ENCODE peak calls at places on chromosome 1, in nine cellular contexts. O is T-helper 17 cell; U is LoVo; S is ELF-1; K is left colon; R is EH; G is mucosa of gallbladder; T is cerebellar cortex; W is activated T-helper 9 cell treated with anti-CD3 and anti-CD28 coated beads, Interleukin-2, amount 50 U/mL, for 16 hours. I is an unnamed sample.

GRCh38 chr1:2236695-2237677 is 8.9 kb downstream of the SKI start:
- DNase-seq in O (peak; percentile 65), U (no peak), S (no peak), K (no peak), R (no peak), G (no peak), T (no peak), W (no peak), I (no peak)

GRCh38 chr1:68384872-68385390 is 64.8 kb downstream of the RPE65 start:
- DNase-seq in O (no peak), U (peak; percentile 78), S (no peak), K (no peak), R (peak; percentile 91), G (peak; percentile 57), T (no peak), W (no peak), I (peak; percentile 86)

GRCh38 chr1:233172201-233172600 is 123.3 kb downstream of the PCNX2 start:
- DNase-seq in O (no peak), U (peak; percentile 35), S (no peak), K (no peak), R (peak; percentile 46), G (no peak), T (peak; percentile 1), W (no peak), I (peak; percentile 61)

GRCh38 chr1:25080294-25081209 is 150.5 kb upstream of the RUNX3 start:
- DNase-seq in O (no peak), U (no peak), S (no peak), K (no peak), R (peak; percentile 39), G (no peak), T (no peak), W (no peak), I (no peak)

GRCh38 chr1:203338335-203339036 is 12.4 kb downstream of the FMOD start:
- DNase-seq in O (peak; percentile 43), U (peak; percentile 54), S (peak; percentile 85), K (peak; percentile 62), R (peak; percentile 67), G (peak; percentile 73), T (peak; percentile 84), W (peak; percentile 42), I (peak; percentile 67)

GRCh38 chr1:170461362-170461761 is 70.6 kb upstream of the GORAB start:
- DNase-seq in O (no peak), U (no peak), S (no peak), K (no peak), R (peak; percentile 95), G (no peak), T (no peak), W (no peak), I (peak; percentile 54)

GRCh38 chr1:99850458-99850974 is 355 bp downstream of the AGL start:
- DNase-seq in O (no peak), U (peak; percentile 1), S (no peak), K (no peak), R (peak; percentile 11), G (no peak), T (peak; percentile 61), W (no peak), I (peak; percentile 10)

GRCh38 chr1:72530646-72531045 is 248.3 kb upstream of the NEGR1 start:
- DNase-seq in O (no peak), U (no peak), S (no peak), K (no peak), R (peak; percentile 18), G (no peak), T (no peak), W (no peak), I (peak; percentile 34)

GRCh38 chr1:15153184-15153841 is at the start of gene TMEM51:
- DNase-seq in O (no peak), U (peak; percentile 82), S (peak; percentile 82), K (peak; percentile 85), R (peak; percentile 40), G (peak; percentile 75), T (peak; percentile 64), W (no peak), I (peak; percentile 75)

GRCh38 chr1:93811646-93812045 is 67.4 kb downstream of the DNTTIP2 start:
- DNase-seq in O (no peak), U (no peak), S (no peak), K (no peak), R (peak; percentile 93), G (no peak), T (no peak), W (no peak), I (no peak)

GRCh38 chr1:30610917-30611316 is 112.5 kb downstream of the MATN1 start:
- DNase-seq in O (no peak), U (no peak), S (no peak), K (no peak), R (no peak), G (no peak), T (no peak), W (no peak), I (no peak)

GRCh38 chr1:159775716-159776115 is 5.0 kb upstream of the DUSP23 start:
- DNase-seq in O (no peak), U (no peak), S (no peak), K (no peak), R (no peak), G (no peak), T (no peak), W (no peak), I (peak; percentile 50)

GRCh38 chr1:28269529-28269928 is 10.2 kb downstream of the SESN2 start:
- DNase-seq in O (no peak), U (no peak), S (no peak), K (no peak), R (no peak), G (no peak), T (no peak), W (no peak), I (no peak)

GRCh38 chr1:229714964-229715603 is 89.0 kb downstream of the URB2 start:
- DNase-seq in O (no peak), U (peak; percentile 14), S (peak; percentile 84), K (no peak), R (peak; percentile 58), G (peak; percentile 35), T (no peak), W (peak; percentile 22), I (peak; percentile 66)

GRCh38 chr1:54109131-54110105 is 43.4 kb downstream of the CDCP2 start:
- DNase-seq in O (no peak), U (no peak), S (no peak), K (no peak), R (no peak), G (no peak), T (no peak), W (no peak), I (no peak)

GRCh38 chr1:29686012-29686930 is 449.9 kb downstream of the PTPRU start:
- DNase-seq in O (no peak), U (no peak), S (no peak), K (no peak), R (peak; percentile 58), G (no peak), T (no peak), W (no peak), I (peak; percentile 77)

GRCh38 chr1:2412773-2413494 is 570 bp upstream of the PEX10 start:
- DNase-seq in O (no peak), U (peak; percentile 59), S (peak; percentile 71), K (no peak), R (no peak), G (no peak), T (no peak), W (no peak), I (peak; percentile 65)

GRCh38 chr1:203217668-203218067 is 11.8 kb downstream of the CHIT1 start:
- DNase-seq in O (no peak), U (no peak), S (no peak), K (no peak), R (no peak), G (no peak), T (no peak), W (no peak), I (no peak)

GRCh38 chr1:188822248-188822647 is 1655.4 kb downstream of the BRINP3 start:
- DNase-seq in O (no peak), U (no peak), S (no peak), K (no peak), R (no peak), G (no peak), T (no peak), W (no peak), I (peak; percentile 19)

GRCh38 chr1:157234705-157235273 is 96.6 kb upstream of the ETV3 start:
- DNase-seq in O (no peak), U (no peak), S (peak; percentile 94), K (no peak), R (no peak), G (no peak), T (no peak), W (no peak), I (no peak)

GRCh38 chr1:201359031-201359872 is 18.2 kb downstream of the TNNT2 start:
- DNase-seq in O (no peak), U (no peak), S (peak; percentile 32), K (no peak), R (no peak), G (no peak), T (no peak), W (no peak), I (no peak)

GRCh38 chr1:86263101-86263500 is 106.5 kb upstream of the COL24A1 start:
- DNase-seq in O (no peak), U (no peak), S (no peak), K (no peak), R (no peak), G (no peak), T (no peak), W (no peak), I (no peak)

GRCh38 chr1:194829492-194829891 is 1643.1 kb upstream of the B3GALT2 start:
- DNase-seq in O (no peak), U (no peak), S (no peak), K (no peak), R (peak; percentile 45), G (no peak), T (no peak), W (no peak), I (peak; percentile 42)

I was measured in ELR.